ENCODE peak calls at places on chromosomes 13 and 19, in seven cellular contexts. Y is cardiac fibroblast, Z is heart right ventricle, W is ovary, I is body of pancreas, F is upper lobe of left lung, H is astrocyte of the spinal cord. B is an unnamed sample.
A peak's percentile ranks its signal among the peaks of the same experiment; 100 is the strongest.

GRCh38 chr19:45641274-45642105 is 2.3 kb upstream of the EML2 start:
- DNase-seq in Y (peak; percentile 85), Z (peak; percentile 74), W (peak; percentile 47), I (peak; percentile 93), F (peak; percentile 97), H (peak; percentile 57), B (peak; percentile 93)

GRCh38 chr19:2923510-2923909 is 21.3 kb downstream of the ZNF77 start:
- DNase-seq in Y (peak; percentile 25), Z (no peak), W (no peak), I (peak; percentile 54), F (no peak), H (peak; percentile 24), B (no peak)

GRCh38 chr13:113815151-113816058 is 48.5 kb downstream of the GAS6 start:
- DNase-seq in Y (no peak), Z (no peak), W (peak; percentile 20), I (no peak), F (no peak), H (no peak), B (peak; percentile 59)

GRCh38 chr13:102400619-102401125 is 1.2 kb downstream of the FGF14 start:
- DNase-seq in Y (no peak), Z (peak; percentile 27), W (no peak), I (peak; percentile 35), F (no peak), H (peak; percentile 2), B (no peak)

GRCh38 chr19:10068205-10068604 is 17.9 kb upstream of the SHFL start:
- DNase-seq in Y (no peak), Z (no peak), W (no peak), I (no peak), F (no peak), H (no peak), B (no peak)

GRCh38 chr19:32652893-32653625 is 21.9 kb downstream of the ANKRD27 start:
- DNase-seq in Y (peak; percentile 15), Z (peak; percentile 78), W (peak; percentile 85), I (peak; percentile 90), F (peak; percentile 56), H (peak; percentile 57), B (no peak)

GRCh38 chr19:29634731-29635130 is 28.6 kb downstream of the POP4 start:
- DNase-seq in Y (no peak), Z (no peak), W (no peak), I (no peak), F (no peak), H (no peak), B (no peak)

GRCh38 chr19:47190167-47190727 is 40.8 kb downstream of the BBC3 start:
- DNase-seq in Y (peak; percentile 63), Z (peak; percentile 35), W (peak; percentile 70), I (peak; percentile 74), F (peak; percentile 87), H (peak; percentile 89), B (no peak)

GRCh38 chr13:113991191-113991669 is 17.4 kb upstream of the C13orf46 start:
- DNase-seq in Y (no peak), Z (peak; percentile 8), W (no peak), I (peak; percentile 3), F (no peak), H (no peak), B (no peak)

GRCh38 chr19:46478356-46478986 is 7.1 kb upstream of the PNMA8A start:
- DNase-seq in Y (peak; percentile 81), Z (no peak), W (no peak), I (no peak), F (no peak), H (peak; percentile 84), B (no peak)

GRCh38 chr19:49448432-49448786 is 3.2 kb downstream of the PIH1D1 start:
- DNase-seq in Y (no peak), Z (no peak), W (no peak), I (no peak), F (no peak), H (no peak), B (no peak)

GRCh38 chr13:40336228-40337221 is 329.9 kb downstream of the FOXO1 start:
- DNase-seq in Y (no peak), Z (no peak), W (no peak), I (peak; percentile 72), F (no peak), H (no peak), B (no peak)

GRCh38 chr19:35784401-35785086 is 9.2 kb downstream of the ARHGAP33 start:
- DNase-seq in Y (no peak), Z (no peak), W (peak; percentile 19), I (no peak), F (no peak), H (no peak), B (no peak)

GRCh38 chr19:44741841-44742352 is 6.6 kb upstream of the BCL3 start:
- DNase-seq in Y (peak; percentile 100), Z (peak; percentile 99), W (peak; percentile 99), I (peak; percentile 100), F (peak; percentile 99), H (peak; percentile 98), B (no peak)

GRCh38 chr19:13056052-13056660 is 46.5 kb downstream of the LYL1 start:
- DNase-seq in Y (peak; percentile 74), Z (peak; percentile 57), W (peak; percentile 68), I (no peak), F (peak; percentile 92), H (peak; percentile 93), B (no peak)

GRCh38 chr13:37097008-37097579 is 8.4 kb downstream of the CSNK1A1L start:
- DNase-seq in Y (peak; percentile 16), Z (no peak), W (no peak), I (no peak), F (no peak), H (peak; percentile 24), B (no peak)

GRCh38 chr13:24038405-24038804 is 122.1 kb upstream of the SPATA13 start:
- DNase-seq in Y (peak; percentile 63), Z (no peak), W (no peak), I (no peak), F (no peak), H (peak; percentile 68), B (no peak)

GRCh38 chr13:99124695-99125334 is 75.8 kb upstream of the UBAC2 start:
- DNase-seq in Y (peak; percentile 91), Z (no peak), W (no peak), I (no peak), F (no peak), H (peak; percentile 74), B (no peak)

GRCh38 chr13:36819064-36819810 is at the start of gene RFXAP:
- DNase-seq in Y (peak; percentile 87), Z (peak; percentile 94), W (peak; percentile 92), I (peak; percentile 93), F (peak; percentile 93), H (peak; percentile 87), B (peak; percentile 65)

GRCh38 chr19:14354445-14354844 is 26.8 kb upstream of the ADGRE5 start:
- DNase-seq in Y (no peak), Z (no peak), W (no peak), I (no peak), F (no peak), H (no peak), B (no peak)

GRCh38 chr13:50677687-50678463 is 165.6 kb downstream of the DLEU7 start:
- DNase-seq in Y (peak; percentile 60), Z (no peak), W (no peak), I (no peak), F (no peak), H (no peak), B (no peak)

GRCh38 chr19:41792513-41793413 is 3.6 kb upstream of the CEACAM3 start:
- DNase-seq in Y (peak; percentile 64), Z (peak; percentile 31), W (no peak), I (peak; percentile 63), F (peak; percentile 77), H (peak; percentile 36), B (no peak)

GRCh38 chr19:13441810-13442512 is 64.3 kb downstream of the CACNA1A start:
- DNase-seq in Y (peak; percentile 42), Z (peak; percentile 25), W (peak; percentile 17), I (peak; percentile 17), F (no peak), H (peak; percentile 44), B (no peak)

GRCh38 chr13:25990801-25991200 is 61.0 kb downstream of the SHISA2 start:
- DNase-seq in Y (peak; percentile 15), Z (no peak), W (no peak), I (no peak), F (no peak), H (no peak), B (no peak)

GRCh38 chr19:4693471-4694121 is 23.5 kb upstream of the MYDGF start:
- DNase-seq in Y (no peak), Z (no peak), W (no peak), I (no peak), F (no peak), H (no peak), B (no peak)

GRCh38 chr19:34366670-34367423 is 1.9 kb downstream of the GPI start:
- DNase-seq in Y (peak; percentile 71), Z (no peak), W (no peak), I (no peak), F (no peak), H (peak; percentile 36), B (no peak)

GRCh38 chr19:40600086-40600917 is 867 bp upstream of the LTBP4 start:
- DNase-seq in Y (no peak), Z (peak; percentile 71), W (peak; percentile 68), I (no peak), F (no peak), H (no peak), B (no peak)

GRCh38 chr19:40599331-40600085 is 1.7 kb upstream of the LTBP4 start:
- DNase-seq in Y (no peak), Z (peak; percentile 37), W (peak; percentile 60), I (no peak), F (no peak), H (no peak), B (no peak)

GRCh38 chr19:40603071-40603718 is 2.0 kb downstream of the LTBP4 start:
- DNase-seq in Y (peak; percentile 65), Z (no peak), W (no peak), I (no peak), F (no peak), H (no peak), B (no peak)

GRCh38 chr19:40598918-40599307 is 2.3 kb upstream of the LTBP4 start:
- DNase-seq in Y (no peak), Z (no peak), W (peak; percentile 43), I (no peak), F (no peak), H (no peak), B (no peak)

GRCh38 chr19:40601061-40601973 is at the start of gene LTBP4:
- DNase-seq in Y (peak; percentile 28), Z (peak; percentile 82), W (peak; percentile 88), I (peak; percentile 51), F (no peak), H (no peak), B (no peak)
- TF ChIP-seq CTCF in Y (no peak), Z (no peak), W (peak; percentile 5), I (no peak), F (no peak), H (no peak), B (no peak)

GRCh38 chr13:109157275-109157674 is 527.9 kb downstream of the MYO16 start:
- DNase-seq in Y (no peak), Z (no peak), W (no peak), I (no peak), F (no peak), H (no peak), B (no peak)
- H3K4me3 ChIP-seq in Y (no peak overlapping the region), Z (no peak overlapping the region), W (no peak overlapping the region), I (no peak overlapping the region), F (no peak overlapping the region), H (no peak overlapping the region), B (no peak overlapping the region)

GRCh38 chr13:112065867-112066623 is 904 bp upstream of the SOX1 start:
- DNase-seq in Y (no peak), Z (no peak), W (no peak), I (no peak), F (no peak), H (no peak), B (no peak)
- TF ChIP-seq CTCF in Y (no peak), Z (no peak), W (no peak), I (no peak), F (no peak), H (no peak), B (no peak)

GRCh38 chr19:38662508-38663155 is 15.2 kb downstream of the ACTN4 start:
- DNase-seq in Y (no peak), Z (no peak), W (no peak), I (no peak), F (peak; percentile 56), H (no peak), B (no peak)
- H3K4me3 ChIP-seq in Y (no peak overlapping the region), Z (no peak overlapping the region), W (no peak overlapping the region), I (no peak overlapping the region), F (no peak overlapping the region), H (no peak overlapping the region), B (no peak overlapping the region)

B was measured in GM12864.